ENCODE peak calls at places on chromosomes 7 and 10, in four cellular contexts. One of them, this sample, is unnamed.
A peak's percentile ranks its signal among the peaks of the same experiment; 100 is the strongest.

GRCh38 chr7:16850772-16851466 is 30.9 kb downstream of the AGR3 start:
- DNase-seq in prostate gland: no peak
- DNase-seq in left ventricle myocardium inferior: no peak
- DNase-seq in PC-3: no peak
- DNase-seq in this sample: no peak

GRCh38 chr7:77734590-77735421 is 38.5 kb downstream of the RSBN1L start:
- DNase-seq in left ventricle myocardium inferior: no peak
- DNase-seq in PC-3: no peak
- DNase-seq in prostate gland: no peak
- DNase-seq in this sample: no peak

GRCh38 chr10:133388973-133389818 is 4.8 kb upstream of the MTG1 start:
- DNase-seq in left ventricle myocardium inferior: no peak
- DNase-seq in PC-3: no peak
- DNase-seq in prostate gland: no peak
- DNase-seq in this sample: no peak

GRCh38 chr7:149884016-149884415 is 10.2 kb downstream of the ATP6V0E2 start:
- DNase-seq in left ventricle myocardium inferior: no peak
- DNase-seq in PC-3: no peak
- DNase-seq in prostate gland: peak; percentile 10
- DNase-seq in this sample: no peak

GRCh38 chr10:21401196-21401595 is 124.3 kb downstream of the SKIDA1 start:
- DNase-seq in prostate gland: no peak
- DNase-seq in PC-3: no peak
- DNase-seq in left ventricle myocardium inferior: no peak
- DNase-seq in this sample: no peak

GRCh38 chr10:9239298-9239697 is 1184.8 kb downstream of the GATA3 start:
- DNase-seq in PC-3: no peak
- DNase-seq in left ventricle myocardium inferior: no peak
- DNase-seq in prostate gland: no peak
- DNase-seq in this sample: no peak

GRCh38 chr7:120684463-120684862 is 173.5 kb downstream of the TSPAN12 start:
- DNase-seq in prostate gland: no peak
- DNase-seq in left ventricle myocardium inferior: no peak
- DNase-seq in PC-3: no peak
- DNase-seq in this sample: no peak

GRCh38 chr7:2990949-2991470 is 52.7 kb downstream of the CARD11 start:
- DNase-seq in prostate gland: no peak
- DNase-seq in PC-3: no peak
- DNase-seq in left ventricle myocardium inferior: no peak
- DNase-seq in this sample: no peak

GRCh38 chr10:110944997-110945396 is 25.6 kb downstream of the SHOC2 start:
- DNase-seq in prostate gland: no peak
- DNase-seq in PC-3: no peak
- DNase-seq in left ventricle myocardium inferior: no peak
- DNase-seq in this sample: no peak

GRCh38 chr10:71494980-71495381 is 98.3 kb downstream of the CDH23 start:
- DNase-seq in left ventricle myocardium inferior: no peak
- DNase-seq in prostate gland: no peak
- DNase-seq in PC-3: no peak
- DNase-seq in this sample: no peak

GRCh38 chr10:129773359-129773990 is 190.6 kb downstream of the EBF3 start:
- DNase-seq in PC-3: no peak
- DNase-seq in prostate gland: no peak
- DNase-seq in left ventricle myocardium inferior: no peak
- DNase-seq in this sample: no peak

GRCh38 chr10:87700031-87700796 is 40.5 kb downstream of the PAPSS2 start:
- DNase-seq in PC-3: peak; percentile 60
- DNase-seq in left ventricle myocardium inferior: no peak
- DNase-seq in prostate gland: no peak
- DNase-seq in this sample: no peak

GRCh38 chr7:24548390-24548789 is 24.9 kb upstream of the PALS2 start:
- DNase-seq in left ventricle myocardium inferior: no peak
- DNase-seq in prostate gland: no peak
- DNase-seq in PC-3: no peak
- DNase-seq in this sample: no peak

GRCh38 chr10:24721254-24722106 is 2.2 kb downstream of the ARHGAP21 start:
- DNase-seq in prostate gland: peak; percentile 42
- DNase-seq in PC-3: peak; percentile 38
- DNase-seq in left ventricle myocardium inferior: peak; percentile 20
- DNase-seq in this sample: peak; percentile 22

GRCh38 chr7:111485981-111486380 is 76.3 kb downstream of the IMMP2L start:
- DNase-seq in PC-3: no peak
- DNase-seq in left ventricle myocardium inferior: no peak
- DNase-seq in prostate gland: no peak
- DNase-seq in this sample: no peak

GRCh38 chr10:132185601-132186487 is 904 bp upstream of the DPYSL4 start:
- DNase-seq in left ventricle myocardium inferior: peak; percentile 47
- DNase-seq in PC-3: peak; percentile 66
- DNase-seq in prostate gland: peak; percentile 44
- DNase-seq in this sample: no peak

GRCh38 chr10:133186416-133187090 is 26.5 kb downstream of the KNDC1 start:
- DNase-seq in PC-3: no peak
- DNase-seq in prostate gland: no peak
- DNase-seq in left ventricle myocardium inferior: no peak
- DNase-seq in this sample: no peak

GRCh38 chr7:4661871-4662270 is 20.2 kb upstream of the FOXK1 start:
- DNase-seq in prostate gland: peak; percentile 44
- DNase-seq in left ventricle myocardium inferior: no peak
- DNase-seq in PC-3: peak; percentile 45
- DNase-seq in this sample: no peak

GRCh38 chr10:98028168-98028770 is 2.2 kb downstream of the CRTAC1 start:
- DNase-seq in PC-3: peak; percentile 25
- DNase-seq in prostate gland: peak; percentile 14
- DNase-seq in left ventricle myocardium inferior: peak; percentile 38
- DNase-seq in this sample: peak; percentile 70

GRCh38 chr7:98137826-98138151 is 31.1 kb downstream of the LMTK2 start:
- DNase-seq in prostate gland: no peak
- DNase-seq in left ventricle myocardium inferior: no peak
- DNase-seq in PC-3: no peak
- DNase-seq in this sample: no peak

GRCh38 chr10:4691776-4692175 is 134.2 kb upstream of the AKR1E2 start:
- DNase-seq in prostate gland: no peak
- DNase-seq in PC-3: peak; percentile 71
- DNase-seq in left ventricle myocardium inferior: no peak
- DNase-seq in this sample: no peak

GRCh38 chr7:29807179-29807841 is 1.0 kb downstream of the WIPF3 start:
- DNase-seq in left ventricle myocardium inferior: peak; percentile 48
- DNase-seq in prostate gland: no peak
- DNase-seq in PC-3: peak; percentile 42
- DNase-seq in this sample: peak; percentile 41

GRCh38 chr10:1963341-1963740 is 226.0 kb upstream of the ADARB2 start:
- DNase-seq in left ventricle myocardium inferior: no peak
- DNase-seq in prostate gland: no peak
- DNase-seq in PC-3: no peak
- DNase-seq in this sample: no peak

GRCh38 chr10:118901409-118901808 is 128.1 kb upstream of the NANOS1 start:
- DNase-seq in PC-3: no peak
- DNase-seq in prostate gland: no peak
- DNase-seq in left ventricle myocardium inferior: no peak
- DNase-seq in this sample: no peak

GRCh38 chr10:92291921-92292860 is 1.2 kb downstream of the MARCHF5 start:
- DNase-seq in left ventricle myocardium inferior: peak; percentile 50
- DNase-seq in PC-3: peak; percentile 64
- DNase-seq in prostate gland: peak; percentile 65
- DNase-seq in this sample: peak; percentile 19

DNA sequence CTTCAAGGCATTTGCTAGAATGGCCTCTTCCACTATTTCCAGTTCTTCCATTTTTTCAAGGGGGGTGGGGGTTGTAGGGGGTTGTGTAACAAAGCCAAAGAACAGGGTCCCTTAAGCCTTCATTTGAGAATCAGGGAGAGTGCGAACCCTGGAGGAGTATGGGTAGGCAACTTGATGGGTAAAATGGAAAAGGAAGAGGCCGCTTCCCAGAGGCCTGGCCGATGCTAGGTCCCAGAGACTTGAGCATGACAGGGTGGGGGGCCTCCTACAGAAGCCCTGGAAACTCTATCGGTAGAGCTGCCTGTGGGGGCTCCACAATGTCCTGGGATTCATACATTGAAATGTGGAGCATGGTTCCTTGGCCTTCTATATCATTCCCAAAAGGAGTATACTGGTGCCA is 9.1 kb upstream of the HOXA13 start:
- DNase-seq in prostate gland: no peak
- DNase-seq in left ventricle myocardium inferior: no peak
- DNase-seq in PC-3: no peak
- DNase-seq in this sample: no peak
- TF ChIP-seq CTCF in prostate gland: no peak
- TF ChIP-seq CTCF in left ventricle myocardium inferior: no peak
- TF ChIP-seq CTCF in PC-3: no peak
- TF ChIP-seq CTCF in this sample: no peak

DNA sequence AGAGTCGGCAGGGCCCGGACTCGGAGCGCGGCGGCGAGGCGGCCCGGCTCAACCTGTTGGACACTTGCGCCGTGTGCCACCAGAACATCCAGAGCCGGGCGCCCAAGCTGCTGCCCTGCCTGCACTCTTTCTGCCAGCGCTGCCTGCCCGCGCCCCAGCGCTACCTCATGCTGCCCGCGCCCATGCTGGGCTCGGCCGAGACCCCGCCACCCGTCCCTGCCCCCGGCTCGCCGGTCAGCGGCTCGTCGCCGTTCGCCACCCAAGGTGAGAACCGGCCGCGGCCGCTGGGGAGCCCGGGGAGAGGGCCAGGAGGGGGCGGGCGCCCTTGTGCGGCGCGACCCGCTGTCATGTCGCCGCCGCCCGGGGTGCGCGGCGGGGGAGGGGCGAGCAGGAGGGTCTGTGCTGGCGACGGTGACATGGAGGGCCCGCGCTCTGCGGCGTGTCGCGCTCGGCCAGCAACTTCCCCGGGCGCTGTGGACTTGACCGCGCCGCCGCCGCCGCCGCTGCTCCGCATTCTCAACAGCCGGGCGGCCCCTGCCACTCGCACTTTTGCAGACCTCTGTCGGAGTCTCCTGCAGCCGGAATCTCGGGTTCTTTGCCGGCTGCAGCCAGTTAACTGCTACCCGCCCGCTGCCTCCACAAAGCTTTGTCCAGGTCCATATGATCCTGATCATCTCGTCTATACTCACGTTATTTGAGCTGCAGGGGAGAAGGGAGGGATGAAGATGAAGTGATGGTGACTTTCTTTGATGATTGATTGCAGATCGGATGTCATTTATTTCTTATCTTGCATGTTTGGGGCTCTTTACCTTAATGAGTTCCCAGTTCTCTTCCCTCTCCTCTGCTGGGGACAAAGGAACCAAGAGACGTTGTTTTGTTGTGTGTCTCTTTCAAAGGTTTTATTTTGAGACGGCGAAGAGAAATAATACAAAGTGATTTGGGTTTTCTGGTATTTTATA is 869 bp downstream of the TRIM24 start:
- DNase-seq in left ventricle myocardium inferior: peak; percentile 54
- DNase-seq in prostate gland: peak; percentile 39
- DNase-seq in PC-3: peak; percentile 43
- DNase-seq in this sample: peak; percentile 54
- TF ChIP-seq CTCF in left ventricle myocardium inferior: peak; percentile 25
- TF ChIP-seq CTCF in prostate gland: no peak
- TF ChIP-seq CTCF in PC-3: no peak
- TF ChIP-seq CTCF in this sample: peak; percentile 27

DNA sequence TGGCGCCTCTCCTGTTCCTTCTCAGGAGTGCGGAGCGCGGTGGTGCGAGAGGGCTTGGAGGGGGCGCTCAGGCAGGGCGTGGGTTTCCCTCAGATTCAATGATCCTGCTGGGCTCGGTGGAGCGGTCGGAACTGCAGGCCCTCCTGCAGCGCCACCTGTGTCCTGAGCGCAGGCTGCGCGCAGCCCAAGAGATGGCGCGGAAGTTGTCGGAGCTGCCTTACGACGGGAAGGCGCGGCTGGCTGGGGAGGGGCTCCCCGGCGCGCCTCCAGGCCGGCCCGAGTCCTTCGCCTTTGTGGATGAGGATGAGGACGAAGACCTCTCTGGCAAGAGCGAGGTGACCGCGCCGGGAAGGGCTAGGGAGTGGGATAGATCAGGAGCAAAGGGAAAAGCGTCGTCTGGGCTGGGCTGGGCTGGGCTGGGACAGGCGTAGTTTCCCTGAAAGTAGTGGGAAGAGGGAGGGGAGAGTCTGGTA is 17.0 kb downstream of the FAM131B start:
- DNase-seq in left ventricle myocardium inferior: peak; percentile 29
- DNase-seq in PC-3: no peak
- DNase-seq in prostate gland: no peak
- DNase-seq in this sample: peak; percentile 45
- TF ChIP-seq CTCF in left ventricle myocardium inferior: peak; percentile 58
- TF ChIP-seq CTCF in PC-3: no peak
- TF ChIP-seq CTCF in prostate gland: no peak
- TF ChIP-seq CTCF in this sample: peak; percentile 67

DNA sequence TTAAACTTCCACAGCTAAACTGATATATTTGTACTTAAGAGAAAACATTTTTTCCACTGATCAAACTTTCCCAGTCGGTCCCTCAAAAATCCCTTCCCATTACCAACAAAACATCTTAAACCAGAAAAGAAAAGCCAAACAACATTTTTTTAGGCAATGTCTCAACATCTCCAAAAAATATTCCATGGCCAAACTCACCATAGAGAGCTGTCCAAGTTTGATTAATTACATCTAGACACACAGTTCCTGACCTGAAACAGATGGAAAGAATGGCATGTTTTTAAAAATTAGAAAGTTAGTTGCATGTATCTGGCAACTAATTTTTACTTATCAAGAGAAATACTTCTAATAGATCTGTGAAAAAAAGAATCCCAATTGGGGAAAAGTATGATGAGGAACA is 95.4 kb downstream of the UBE2H start:
- DNase-seq in left ventricle myocardium inferior: no peak
- DNase-seq in prostate gland: no peak
- DNase-seq in PC-3: no peak
- DNase-seq in this sample: no peak
- TF ChIP-seq CTCF in left ventricle myocardium inferior: no peak
- TF ChIP-seq CTCF in prostate gland: no peak
- TF ChIP-seq CTCF in PC-3: no peak
- TF ChIP-seq CTCF in this sample: no peak

This sample was measured in neural crest cell.